ENCODE peak calls at places on chromosomes 1 and 21, in four cellular contexts. Q is astrocyte, C is AG04450, V is omental fat pad. X is an unnamed sample.

GRCh38 chr1:234279021-234279420 is 94.2 kb upstream of the COA6 start:
- DNase-seq in Q (no peak), C (no peak), V (no peak), X (no peak)

GRCh38 chr1:159144571-159144970 is 26.8 kb upstream of the CADM3 start:
- DNase-seq in Q (no peak), C (no peak), V (no peak), X (peak; percentile 9)

GRCh38 chr1:59750612-59751395 is 63.9 kb upstream of the HOOK1 start:
- DNase-seq in Q (peak; percentile 90), C (peak; percentile 75), V (peak; percentile 56), X (peak; percentile 88)

GRCh38 chr1:178529364-178530036 is 16.6 kb downstream of the TEX35 start:
- DNase-seq in Q (no peak), C (no peak), V (no peak), X (peak; percentile 78)

GRCh38 chr1:112465122-112465521 is 43.6 kb upstream of the WNT2B start:
- DNase-seq in Q (peak; percentile 47), C (no peak), V (no peak), X (peak; percentile 52)

GRCh38 chr1:177023710-177024109 is 140.8 kb downstream of the ASTN1 start:
- DNase-seq in Q (no peak), C (no peak), V (no peak), X (no peak)

GRCh38 chr21:45266518-45267389 is 20.9 kb downstream of the POFUT2 start:
- DNase-seq in Q (peak; percentile 16), C (no peak), V (no peak), X (no peak)

GRCh38 chr21:39119696-39120290 is 63.5 kb downstream of the PSMG1 start:
- DNase-seq in Q (no peak), C (no peak), V (no peak), X (no peak)

GRCh38 chr1:226443439-226443838 is 35.5 kb upstream of the PARP1 start:
- DNase-seq in Q (peak; percentile 79), C (no peak), V (no peak), X (peak; percentile 86)

GRCh38 chr1:172352435-172352834 is 68.0 kb upstream of the C1orf105 start:
- DNase-seq in Q (peak; percentile 77), C (no peak), V (no peak), X (peak; percentile 77)

GRCh38 chr1:109790735-109791494 is 27.2 kb upstream of the EPS8L3 start:
- DNase-seq in Q (peak; percentile 50), C (no peak), V (peak; percentile 20), X (no peak)

GRCh38 chr1:226125097-226125630 is 61.4 kb downstream of the ACBD3 start:
- DNase-seq in Q (peak; percentile 37), C (peak; percentile 44), V (peak; percentile 91), X (peak; percentile 72)

GRCh38 chr1:156922986-156923564 is 2.6 kb downstream of the LRRC71 start:
- DNase-seq in Q (no peak), C (no peak), V (no peak), X (no peak)

GRCh38 chr1:154726903-154727302 is 118.9 kb upstream of the ADAR start:
- DNase-seq in Q (no peak), C (no peak), V (no peak), X (no peak)

GRCh38 chr1:178986204-178986603 is 39.5 kb upstream of the FAM20B start:
- DNase-seq in Q (no peak), C (no peak), V (no peak), X (no peak)

GRCh38 chr1:87495147-87495546 is 166.5 kb downstream of the LMO4 start:
- DNase-seq in Q (no peak), C (no peak), V (no peak), X (no peak)

GRCh38 chr1:6688757-6689156 is 12.9 kb downstream of the DNAJC11 start:
- DNase-seq in Q (peak; percentile 30), C (no peak), V (no peak), X (no peak)

GRCh38 chr1:62841587-62842169 is 57.7 kb downstream of the ATG4C start:
- DNase-seq in Q (peak; percentile 26), C (peak; percentile 53), V (no peak), X (peak; percentile 35)

GRCh38 chr21:40386301-40386911 is 460.6 kb downstream of the DSCAM start:
- DNase-seq in Q (peak; percentile 4), C (no peak), V (peak; percentile 24), X (peak; percentile 41)

GRCh38 chr1:164184273-164184672 is 374.7 kb upstream of the PBX1 start:
- DNase-seq in Q (no peak), C (no peak), V (no peak), X (peak; percentile 5)

GRCh38 chr1:172638885-172639831 is 19.7 kb upstream of the FASLG start:
- DNase-seq in Q (peak; percentile 100), C (peak; percentile 80), V (no peak), X (peak; percentile 97)

GRCh38 chr1:222618880-222619321 is 1.0 kb downstream of the MIA3 start:
- DNase-seq in Q (peak; percentile 23), C (no peak), V (no peak), X (peak; percentile 46)

GRCh38 chr21:39137248-39138186 is 45.7 kb downstream of the PSMG1 start:
- DNase-seq in Q (peak; percentile 46), C (no peak), V (no peak), X (peak; percentile 51)

GRCh38 chr1:37177230-37177864 is 143.0 kb upstream of the GRIK3 start:
- DNase-seq in Q (no peak), C (no peak), V (no peak), X (peak; percentile 3)

GRCh38 chr1:52631759-52632331 is 1.1 kb upstream of the SHISAL2A start:
- DNase-seq in Q (no peak), C (no peak), V (no peak), X (no peak)

GRCh38 chr1:8560611-8561544 is 243.0 kb downstream of the SLC45A1 start:
- DNase-seq in Q (no peak), C (no peak), V (no peak), X (peak; percentile 27)

GRCh38 chr1:43776043-43776761 is 68.9 kb downstream of the ST3GAL3 start:
- DNase-seq in Q (peak; percentile 63), C (peak; percentile 53), V (no peak), X (peak; percentile 17)

GRCh38 chr1:109041614-109042473 is at the start of gene WDR47:
- DNase-seq in Q (peak; percentile 83), C (peak; percentile 84), V (peak; percentile 77), X (peak; percentile 96)

GRCh38 chr1:114610546-114611245 is 29.3 kb upstream of the BCAS2 start:
- DNase-seq in Q (peak; percentile 45), C (no peak), V (no peak), X (peak; percentile 99)

GRCh38 chr1:24080131-24080530 is 31.8 kb downstream of the MYOM3 start:
- DNase-seq in Q (no peak), C (no peak), V (no peak), X (no peak)

GRCh38 chr1:1394116-1394515 is 5.0 kb downstream of the CCNL2 start:
- DNase-seq in Q (no peak), C (no peak), V (no peak), X (no peak)

GRCh38 chr1:206081811-206082210 is 28.8 kb downstream of the RHEX start:
- DNase-seq in Q (no peak), C (no peak), V (no peak), X (no peak)

GRCh38 chr1:99481391-99481996 is 164.4 kb upstream of the PALMD start:
- DNase-seq in Q (peak; percentile 32), C (no peak), V (no peak), X (peak; percentile 35)

GRCh38 chr1:211738096-211738708 is 62.8 kb upstream of the NEK2 start:
- DNase-seq in Q (no peak), C (no peak), V (no peak), X (no peak)

GRCh38 chr1:102084771-102085535 is 88.2 kb upstream of the OLFM3 start:
- DNase-seq in Q (no peak), C (no peak), V (no peak), X (no peak)

GRCh38 chr1:216453777-216454176 is 30.5 kb upstream of the USH2A start:
- DNase-seq in Q (no peak), C (no peak), V (no peak), X (no peak)
- TF ChIP-seq CTCF in Q (no peak), C (no peak), V (no peak), X (no peak)

DNA sequence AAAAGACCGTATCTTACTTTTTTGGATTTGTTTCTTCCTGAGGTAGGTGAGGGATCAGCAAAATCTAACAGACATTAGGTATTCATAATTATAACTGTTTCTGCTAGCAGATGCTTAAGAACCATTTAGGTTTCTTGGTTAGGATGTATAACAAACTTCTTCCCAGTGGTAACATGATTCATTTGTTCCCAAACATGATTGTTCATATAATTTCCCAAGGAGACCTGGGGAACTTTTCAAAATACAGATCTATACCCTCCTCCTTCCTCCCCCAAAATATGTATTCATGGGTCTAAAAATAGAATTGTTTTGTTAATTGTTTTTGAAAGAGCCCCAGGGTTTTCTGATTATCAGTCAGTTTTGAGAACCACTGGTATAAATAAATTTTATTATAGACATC is 228.2 kb downstream of the COP1 start:
- DNase-seq in Q (no peak), C (no peak), V (no peak), X (no peak)
- TF ChIP-seq CTCF in Q (no peak), C (no peak), V (no peak), X (no peak)

DNA sequence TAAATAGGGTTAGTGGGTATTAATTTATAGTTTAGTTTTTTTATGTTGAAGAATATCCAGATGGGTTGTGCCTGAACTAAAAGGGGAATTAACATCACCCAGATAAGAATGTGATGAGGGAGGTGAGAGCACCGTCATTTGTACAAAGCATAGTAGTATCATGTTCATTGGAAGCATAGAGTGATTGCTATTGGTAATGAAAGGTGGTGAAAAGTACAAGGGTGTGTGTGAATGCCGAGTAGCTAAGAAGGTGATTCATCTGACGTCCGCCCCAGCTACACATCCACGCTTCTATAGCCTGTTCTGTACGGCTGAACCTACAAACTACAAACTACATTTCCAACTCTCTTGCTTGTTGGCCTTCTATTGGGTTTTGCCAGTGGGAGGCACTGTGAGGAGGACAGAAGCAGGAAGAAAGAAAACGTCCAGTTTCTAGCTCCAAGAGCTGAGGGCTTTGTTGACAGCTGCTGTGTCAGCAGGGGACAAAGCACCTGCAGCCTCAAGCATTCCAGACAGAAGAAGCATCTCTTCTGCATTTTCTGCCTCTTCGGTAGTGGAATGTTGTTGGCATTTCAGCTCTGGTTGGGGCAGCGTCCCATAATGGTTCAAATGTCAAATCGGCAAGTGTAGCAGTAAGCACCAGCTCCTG is 404.8 kb downstream of the KCTD3 start:
- DNase-seq in Q (no peak), C (no peak), V (no peak), X (no peak)
- TF ChIP-seq CTCF in Q (no peak), C (no peak), V (no peak), X (no peak)

GRCh38 chr1:183619719-183620118 is 15.9 kb downstream of the ARPC5 start:
- DNase-seq in Q (no peak), C (no peak), V (no peak), X (no peak)
- TF ChIP-seq CTCF in Q (no peak), C (no peak), V (no peak), X (no peak)

GRCh38 chr1:30710407-30710806 is 13.0 kb downstream of the MATN1 start:
- DNase-seq in Q (no peak), C (no peak), V (no peak), X (no peak)

GRCh38 chr1:30706528-30706927 is 16.9 kb downstream of the MATN1 start:
- DNase-seq in Q (no peak), C (no peak), V (no peak), X (peak; percentile 23)

GRCh38 chr1:30705673-30706072 is 17.7 kb downstream of the MATN1 start:
- DNase-seq in Q (no peak), C (no peak), V (no peak), X (no peak)

GRCh38 chr1:30707412-30708360 is 15.7 kb downstream of the MATN1 start:
- DNase-seq in Q (no peak), C (no peak), V (peak; percentile 48), X (peak; percentile 49)

DNA sequence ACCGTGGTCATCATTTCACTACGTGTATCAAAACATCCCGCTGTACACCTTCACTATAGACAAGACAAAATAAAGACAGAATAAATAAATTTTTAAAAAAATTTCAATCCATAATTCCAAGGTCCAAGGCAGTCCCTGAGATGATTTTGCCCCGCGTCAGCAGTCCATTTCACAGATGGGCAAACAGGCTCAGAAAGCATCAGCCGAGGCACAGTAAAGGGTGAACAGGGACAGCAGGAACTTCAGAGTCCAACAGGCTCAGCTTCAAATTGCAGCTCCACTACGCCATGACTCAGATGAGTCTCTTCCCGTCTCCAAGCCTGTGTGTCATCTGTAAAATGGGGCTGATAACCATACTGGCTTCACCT is 15.0 kb downstream of the MATN1 start:
- DNase-seq in Q (no peak), C (no peak), V (no peak), X (no peak)
- TF ChIP-seq CTCF in Q (no peak), C (no peak), V (no peak), X (no peak)